ENCODE peak calls at places on chromosomes 1 and 21, in six cellular contexts. One of them, this sample, is unnamed.

GRCh38 chr1:203650012-203650836 is 23.6 kb downstream of the ATP2B4 start:
- DNase-seq in stomach: peak
- DNase-seq in CD8-positive, alpha-beta memory T cell: peak
- DNase-seq in esophagus squamous epithelium: no peak
- DNase-seq in CD8-positive, alpha-beta T cell: peak
- DNase-seq in right lobe of liver: peak
- DNase-seq in this sample: peak

GRCh38 chr1:192580351-192580962 is 4.9 kb downstream of the RGS1 start:
- DNase-seq in CD8-positive, alpha-beta T cell: no peak
- DNase-seq in esophagus squamous epithelium: no peak
- DNase-seq in right lobe of liver: no peak
- DNase-seq in CD8-positive, alpha-beta memory T cell: peak
- DNase-seq in stomach: no peak
- DNase-seq in this sample: peak

GRCh38 chr1:48794815-48795214 is 18.1 kb upstream of the BEND5 start:
- DNase-seq in CD8-positive, alpha-beta memory T cell: no peak
- DNase-seq in CD8-positive, alpha-beta T cell: no peak
- DNase-seq in esophagus squamous epithelium: no peak
- DNase-seq in right lobe of liver: no peak
- DNase-seq in stomach: no peak
- DNase-seq in this sample: no peak

GRCh38 chr21:37447288-37447936 is 80.8 kb downstream of the DYRK1A start:
- DNase-seq in CD8-positive, alpha-beta memory T cell: no peak
- DNase-seq in right lobe of liver: no peak
- DNase-seq in CD8-positive, alpha-beta T cell: no peak
- DNase-seq in esophagus squamous epithelium: no peak
- DNase-seq in stomach: no peak
- DNase-seq in this sample: no peak

GRCh38 chr1:14137411-14138134 is 437.6 kb downstream of the PRDM2 start:
- DNase-seq in CD8-positive, alpha-beta T cell: no peak
- DNase-seq in stomach: no peak
- DNase-seq in esophagus squamous epithelium: no peak
- DNase-seq in CD8-positive, alpha-beta memory T cell: no peak
- DNase-seq in right lobe of liver: no peak
- DNase-seq in this sample: no peak

GRCh38 chr1:89381617-89382016 is 17.8 kb downstream of the GBP6 start:
- DNase-seq in CD8-positive, alpha-beta memory T cell: no peak
- DNase-seq in right lobe of liver: no peak
- DNase-seq in esophagus squamous epithelium: no peak
- DNase-seq in CD8-positive, alpha-beta T cell: no peak
- DNase-seq in stomach: no peak
- DNase-seq in this sample: no peak

GRCh38 chr1:46512792-46513190 is 23.2 kb downstream of the DMBX1 start:
- DNase-seq in CD8-positive, alpha-beta memory T cell: no peak
- DNase-seq in stomach: no peak
- DNase-seq in CD8-positive, alpha-beta T cell: no peak
- DNase-seq in right lobe of liver: no peak
- DNase-seq in esophagus squamous epithelium: no peak
- DNase-seq in this sample: no peak

GRCh38 chr1:45009956-45010854 is 919 bp downstream of the HECTD3 start:
- DNase-seq in CD8-positive, alpha-beta memory T cell: no peak
- DNase-seq in stomach: peak
- DNase-seq in CD8-positive, alpha-beta T cell: peak
- DNase-seq in esophagus squamous epithelium: no peak
- DNase-seq in right lobe of liver: peak
- DNase-seq in this sample: peak

GRCh38 chr1:183757061-183757460 is 47.9 kb upstream of the RGL1 start:
- DNase-seq in CD8-positive, alpha-beta memory T cell: no peak
- DNase-seq in CD8-positive, alpha-beta T cell: no peak
- DNase-seq in esophagus squamous epithelium: no peak
- DNase-seq in stomach: no peak
- DNase-seq in right lobe of liver: no peak
- DNase-seq in this sample: no peak

GRCh38 chr1:46410156-46411009 is 16.3 kb downstream of the FAAH start:
- DNase-seq in right lobe of liver: no peak
- DNase-seq in CD8-positive, alpha-beta memory T cell: no peak
- DNase-seq in stomach: no peak
- DNase-seq in CD8-positive, alpha-beta T cell: no peak
- DNase-seq in esophagus squamous epithelium: no peak
- DNase-seq in this sample: no peak

GRCh38 chr1:23276531-23276930 is 59.2 kb upstream of the HTR1D start:
- DNase-seq in esophagus squamous epithelium: no peak
- DNase-seq in right lobe of liver: no peak
- DNase-seq in CD8-positive, alpha-beta memory T cell: no peak
- DNase-seq in stomach: no peak
- DNase-seq in CD8-positive, alpha-beta T cell: no peak
- DNase-seq in this sample: no peak

GRCh38 chr1:53376742-53377437 is 49.0 kb upstream of the LRP8 start:
- DNase-seq in stomach: peak
- DNase-seq in esophagus squamous epithelium: no peak
- DNase-seq in CD8-positive, alpha-beta memory T cell: no peak
- DNase-seq in right lobe of liver: peak
- DNase-seq in CD8-positive, alpha-beta T cell: no peak
- DNase-seq in this sample: peak

GRCh38 chr21:33268736-33269441 is 2.7 kb downstream of the IL10RB start:
- DNase-seq in esophagus squamous epithelium: no peak
- DNase-seq in stomach: peak
- DNase-seq in CD8-positive, alpha-beta T cell: peak
- DNase-seq in CD8-positive, alpha-beta memory T cell: no peak
- DNase-seq in right lobe of liver: peak
- DNase-seq in this sample: no peak

GRCh38 chr1:227330279-227330678 is 12.0 kb upstream of the CDC42BPA start:
- DNase-seq in esophagus squamous epithelium: no peak
- DNase-seq in stomach: no peak
- DNase-seq in CD8-positive, alpha-beta memory T cell: no peak
- DNase-seq in right lobe of liver: no peak
- DNase-seq in CD8-positive, alpha-beta T cell: no peak
- DNase-seq in this sample: no peak

GRCh38 chr1:29655945-29656866 is 419.9 kb downstream of the PTPRU start:
- DNase-seq in CD8-positive, alpha-beta T cell: no peak
- DNase-seq in esophagus squamous epithelium: no peak
- DNase-seq in stomach: no peak
- DNase-seq in right lobe of liver: peak
- DNase-seq in CD8-positive, alpha-beta memory T cell: no peak
- DNase-seq in this sample: peak

GRCh38 chr1:234610061-234610581 is at the start of gene IRF2BP2:
- DNase-seq in CD8-positive, alpha-beta T cell: peak
- DNase-seq in esophagus squamous epithelium: no peak
- DNase-seq in stomach: peak
- DNase-seq in right lobe of liver: peak
- DNase-seq in CD8-positive, alpha-beta memory T cell: peak
- DNase-seq in this sample: peak

GRCh38 chr1:68233202-68233601 is 879 bp upstream of the WLS start:
- DNase-seq in stomach: no peak
- DNase-seq in CD8-positive, alpha-beta memory T cell: no peak
- DNase-seq in CD8-positive, alpha-beta T cell: no peak
- DNase-seq in right lobe of liver: no peak
- DNase-seq in esophagus squamous epithelium: no peak
- DNase-seq in this sample: peak

GRCh38 chr1:86537928-86538695 is 8.8 kb upstream of the CLCA4 start:
- DNase-seq in stomach: no peak
- DNase-seq in right lobe of liver: no peak
- DNase-seq in CD8-positive, alpha-beta T cell: no peak
- DNase-seq in CD8-positive, alpha-beta memory T cell: no peak
- DNase-seq in esophagus squamous epithelium: no peak
- DNase-seq in this sample: no peak

GRCh38 chr1:205994342-205994741 is 8.9 kb downstream of the RAB7B start:
- DNase-seq in stomach: no peak
- DNase-seq in right lobe of liver: peak
- DNase-seq in esophagus squamous epithelium: no peak
- DNase-seq in CD8-positive, alpha-beta memory T cell: no peak
- DNase-seq in CD8-positive, alpha-beta T cell: no peak
- DNase-seq in this sample: no peak

GRCh38 chr1:85195703-85196102 is 5.1 kb downstream of the SYDE2 start:
- DNase-seq in CD8-positive, alpha-beta memory T cell: no peak
- DNase-seq in right lobe of liver: no peak
- DNase-seq in CD8-positive, alpha-beta T cell: no peak
- DNase-seq in stomach: no peak
- DNase-seq in esophagus squamous epithelium: no peak
- DNase-seq in this sample: no peak

GRCh38 chr21:24941316-24942185 is 665.7 kb downstream of the MRPL39 start:
- DNase-seq in CD8-positive, alpha-beta T cell: no peak
- DNase-seq in stomach: peak
- DNase-seq in right lobe of liver: no peak
- DNase-seq in esophagus squamous epithelium: no peak
- DNase-seq in CD8-positive, alpha-beta memory T cell: no peak
- DNase-seq in this sample: peak

GRCh38 chr1:99645699-99646531 is at the start of gene PALMD:
- DNase-seq in CD8-positive, alpha-beta memory T cell: no peak
- DNase-seq in esophagus squamous epithelium: no peak
- DNase-seq in right lobe of liver: peak
- DNase-seq in stomach: peak
- DNase-seq in CD8-positive, alpha-beta T cell: no peak
- DNase-seq in this sample: no peak

GRCh38 chr1:99648107-99648506 is 2.2 kb downstream of the PALMD start:
- DNase-seq in stomach: no peak
- DNase-seq in CD8-positive, alpha-beta T cell: no peak
- DNase-seq in esophagus squamous epithelium: no peak
- DNase-seq in right lobe of liver: peak
- DNase-seq in CD8-positive, alpha-beta memory T cell: no peak
- DNase-seq in this sample: no peak

GRCh38 chr1:99645199-99645598 is 714 bp upstream of the PALMD start:
- DNase-seq in stomach: no peak
- DNase-seq in CD8-positive, alpha-beta memory T cell: no peak
- DNase-seq in CD8-positive, alpha-beta T cell: no peak
- DNase-seq in esophagus squamous epithelium: no peak
- DNase-seq in right lobe of liver: peak
- DNase-seq in this sample: no peak

GRCh38 chr1:99646885-99647284 is 972 bp downstream of the PALMD start:
- DNase-seq in CD8-positive, alpha-beta T cell: no peak
- DNase-seq in CD8-positive, alpha-beta memory T cell: no peak
- DNase-seq in stomach: no peak
- DNase-seq in right lobe of liver: no peak
- DNase-seq in esophagus squamous epithelium: no peak
- DNase-seq in this sample: no peak

DNA sequence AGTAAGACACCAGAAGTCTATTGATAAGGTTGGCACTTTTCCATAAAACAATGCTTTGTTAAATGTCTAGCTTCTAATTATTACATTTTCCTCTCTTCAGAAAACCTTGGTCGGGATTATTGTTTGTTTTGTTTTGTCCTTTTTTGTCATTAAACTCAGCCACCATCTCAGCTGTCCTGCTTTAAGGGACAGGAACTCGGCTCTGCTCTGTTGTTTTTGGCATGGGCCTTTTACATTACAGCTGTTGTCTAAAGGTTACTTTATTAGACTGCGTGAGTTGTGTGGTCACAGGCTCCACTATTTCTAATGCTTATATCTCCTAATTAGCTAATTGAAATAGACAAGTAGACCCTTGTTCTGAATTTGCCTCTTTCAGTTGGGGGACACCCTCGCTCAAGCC is 1.5 kb downstream of the PALMD start:
- DNase-seq in stomach: no peak
- DNase-seq in right lobe of liver: peak
- DNase-seq in CD8-positive, alpha-beta T cell: no peak
- DNase-seq in CD8-positive, alpha-beta memory T cell: no peak
- DNase-seq in esophagus squamous epithelium: no peak
- DNase-seq in this sample: no peak
- H3K4me3 ChIP-seq in stomach: no peak
- H3K4me3 ChIP-seq in right lobe of liver: peak
- H3K4me3 ChIP-seq in CD8-positive, alpha-beta T cell: no peak
- H3K4me3 ChIP-seq in CD8-positive, alpha-beta memory T cell: no peak
- H3K4me3 ChIP-seq in esophagus squamous epithelium: peak
- H3K4me3 ChIP-seq in this sample: no peak

GRCh38 chr1:17232759-17233661 is 15.9 kb upstream of the PADI3 start:
- DNase-seq in CD8-positive, alpha-beta memory T cell: no peak
- DNase-seq in right lobe of liver: no peak
- DNase-seq in esophagus squamous epithelium: no peak
- DNase-seq in CD8-positive, alpha-beta T cell: no peak
- DNase-seq in stomach: no peak
- DNase-seq in this sample: no peak
- H3K4me3 ChIP-seq in CD8-positive, alpha-beta memory T cell: no peak
- H3K4me3 ChIP-seq in right lobe of liver: no peak
- H3K4me3 ChIP-seq in esophagus squamous epithelium: no peak
- H3K4me3 ChIP-seq in CD8-positive, alpha-beta T cell: no peak
- H3K4me3 ChIP-seq in stomach: no peak
- H3K4me3 ChIP-seq in this sample: no peak

GRCh38 chr1:56647106-56647505 is 2.0 kb downstream of the PRKAA2 start:
- DNase-seq in stomach: no peak
- DNase-seq in CD8-positive, alpha-beta memory T cell: no peak
- DNase-seq in right lobe of liver: no peak
- DNase-seq in CD8-positive, alpha-beta T cell: no peak
- DNase-seq in esophagus squamous epithelium: no peak
- DNase-seq in this sample: no peak
- H3K4me3 ChIP-seq in stomach: no peak
- H3K4me3 ChIP-seq in CD8-positive, alpha-beta memory T cell: no peak
- H3K4me3 ChIP-seq in right lobe of liver: no peak
- H3K4me3 ChIP-seq in CD8-positive, alpha-beta T cell: no peak
- H3K4me3 ChIP-seq in esophagus squamous epithelium: no peak
- H3K4me3 ChIP-seq in this sample: no peak

GRCh38 chr1:197917813-197918646 is 858 bp downstream of the LHX9 start:
- DNase-seq in esophagus squamous epithelium: no peak
- DNase-seq in right lobe of liver: no peak
- DNase-seq in CD8-positive, alpha-beta T cell: no peak
- DNase-seq in stomach: no peak
- DNase-seq in CD8-positive, alpha-beta memory T cell: no peak
- DNase-seq in this sample: peak

GRCh38 chr1:197921235-197922069 is 4.3 kb downstream of the LHX9 start:
- DNase-seq in CD8-positive, alpha-beta T cell: no peak
- DNase-seq in esophagus squamous epithelium: no peak
- DNase-seq in stomach: no peak
- DNase-seq in CD8-positive, alpha-beta memory T cell: no peak
- DNase-seq in right lobe of liver: no peak
- DNase-seq in this sample: peak

GRCh38 chr1:197920345-197921117 is 3.4 kb downstream of the LHX9 start:
- DNase-seq in CD8-positive, alpha-beta T cell: no peak
- DNase-seq in stomach: no peak
- DNase-seq in right lobe of liver: no peak
- DNase-seq in esophagus squamous epithelium: no peak
- DNase-seq in CD8-positive, alpha-beta memory T cell: no peak
- DNase-seq in this sample: no peak

GRCh38 chr1:197918815-197919522 is 1.8 kb downstream of the LHX9 start:
- DNase-seq in CD8-positive, alpha-beta memory T cell: no peak
- DNase-seq in CD8-positive, alpha-beta T cell: no peak
- DNase-seq in stomach: no peak
- DNase-seq in right lobe of liver: no peak
- DNase-seq in esophagus squamous epithelium: no peak
- DNase-seq in this sample: peak

DNA sequence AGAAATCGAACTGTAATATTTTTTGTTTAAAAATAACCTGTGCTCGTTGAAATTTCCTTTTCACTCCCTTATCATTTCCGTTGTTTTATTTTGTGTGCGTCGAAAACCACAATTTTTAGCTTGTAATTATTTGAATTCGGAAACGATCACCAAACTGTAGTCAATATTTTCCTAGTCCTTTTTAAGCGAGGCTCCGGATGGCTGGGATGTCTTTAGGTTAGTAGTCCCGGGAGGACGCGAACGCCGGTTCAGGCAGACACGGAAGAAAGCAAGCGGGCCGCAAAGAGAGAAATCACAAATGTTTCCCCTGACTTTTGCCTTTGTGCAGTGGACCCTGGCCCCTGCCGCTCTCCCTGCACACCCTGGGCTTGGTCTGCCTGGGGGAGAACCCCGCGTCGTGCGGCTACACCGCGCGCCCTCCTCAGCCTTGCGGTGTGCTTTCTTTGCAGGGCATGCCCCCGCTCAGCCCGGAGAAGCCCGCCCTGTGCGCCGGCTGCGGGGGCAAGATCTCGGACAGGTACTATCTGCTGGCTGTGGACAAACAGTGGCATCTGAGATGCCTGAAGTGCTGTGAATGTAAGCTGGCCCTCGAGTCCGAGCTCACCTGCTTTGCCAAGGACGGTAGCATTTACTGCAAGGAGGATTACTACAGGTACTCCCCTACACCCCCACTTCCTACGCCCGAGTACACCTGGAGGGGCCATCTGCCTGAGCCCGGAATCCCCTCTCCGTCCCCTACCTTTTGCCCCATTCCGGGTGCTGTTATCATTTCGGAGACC is 2.5 kb downstream of the LHX9 start:
- DNase-seq in esophagus squamous epithelium: no peak
- DNase-seq in CD8-positive, alpha-beta T cell: no peak
- DNase-seq in right lobe of liver: no peak
- DNase-seq in CD8-positive, alpha-beta memory T cell: no peak
- DNase-seq in stomach: no peak
- DNase-seq in this sample: peak
- H3K4me3 ChIP-seq in esophagus squamous epithelium: no peak
- H3K4me3 ChIP-seq in CD8-positive, alpha-beta T cell: no peak
- H3K4me3 ChIP-seq in right lobe of liver: no peak
- H3K4me3 ChIP-seq in CD8-positive, alpha-beta memory T cell: no peak
- H3K4me3 ChIP-seq in stomach: peak
- H3K4me3 ChIP-seq in this sample: peak